ENCODE peak calls at places on chromosomes 16 and 17, in six cellular contexts. K is IMR-90, O is H1, R is mesenchymal stem cell, Y is neuronal stem cell, I is trophoblast cell. V is an unnamed sample.

GRCh38 chr17:57552114-57552601 is 192.9 kb downstream of the CCDC182 start:
- DNase-seq in K (no peak), O (peak; percentile 82), R (peak; percentile 57), Y (no peak), I (no peak), V (peak; percentile 82)

GRCh38 chr16:47884131-47884725 is 271.6 kb downstream of the ABCC12 start:
- DNase-seq in K (no peak), O (no peak), R (no peak), Y (no peak), I (no peak), V (peak; percentile 88)

GRCh38 chr16:57592591-57593003 is 35.8 kb upstream of the ADGRG1 start:
- DNase-seq in K (no peak), O (no peak), R (no peak), Y (no peak), I (no peak), V (no peak)

GRCh38 chr16:3655791-3656490 is 1.4 kb downstream of the DNASE1 start:
- DNase-seq in K (no peak), O (no peak), R (no peak), Y (no peak), I (no peak), V (no peak)

GRCh38 chr16:67663151-67663876 is 2.6 kb downstream of the PARD6A start:
- DNase-seq in K (no peak), O (peak; percentile 88), R (peak; percentile 26), Y (no peak), I (no peak), V (peak; percentile 64)

GRCh38 chr16:51374346-51374745 is 223.3 kb upstream of the SALL1 start:
- DNase-seq in K (peak; percentile 81), O (no peak), R (peak; percentile 81), Y (no peak), I (peak; percentile 26), V (no peak)

GRCh38 chr17:80909635-80910034 is 82.0 kb upstream of the CHMP6 start:
- DNase-seq in K (no peak), O (no peak), R (no peak), Y (no peak), I (no peak), V (no peak)

GRCh38 chr16:29148867-29149272 is 164.0 kb downstream of the LAT start:
- DNase-seq in K (no peak), O (no peak), R (no peak), Y (no peak), I (no peak), V (no peak)

DNA sequence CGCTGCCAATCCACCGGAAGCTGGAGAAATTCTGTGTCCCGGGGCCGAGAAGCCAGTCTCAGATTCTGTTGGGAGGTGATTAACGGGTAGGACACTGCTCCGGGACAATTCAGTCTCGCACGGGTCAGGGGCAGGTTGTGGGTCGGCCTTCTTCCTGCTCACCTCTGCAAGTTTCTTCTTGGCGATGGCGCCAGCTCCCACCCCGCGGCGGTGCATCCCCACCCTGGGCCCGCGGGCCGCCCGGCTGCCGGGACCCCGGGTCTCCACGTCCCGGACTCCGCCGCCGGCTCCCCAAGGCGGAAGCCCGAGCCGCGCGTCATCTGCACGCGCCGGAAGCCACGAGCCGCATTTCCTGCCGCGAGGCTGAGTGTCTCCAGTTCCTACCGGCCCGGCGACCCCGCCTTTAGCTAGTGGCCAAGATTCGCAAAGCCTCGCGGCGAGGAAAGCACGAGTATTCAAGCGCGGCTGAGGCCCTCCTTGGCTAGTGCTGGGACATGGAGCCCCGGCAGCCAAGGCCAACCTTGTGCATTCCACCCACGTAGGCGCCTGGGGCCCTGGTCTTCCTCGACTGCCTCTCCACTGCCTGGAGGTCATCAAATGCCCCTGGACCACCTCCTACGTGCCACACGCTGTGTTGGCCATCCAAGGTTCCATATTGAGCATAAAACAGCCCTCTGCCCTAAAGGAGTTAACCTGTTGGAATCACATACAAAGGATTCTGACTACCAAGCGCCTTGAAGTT is at the start of gene SNF8:
- DNase-seq in K (peak; percentile 88), O (peak; percentile 98), R (peak; percentile 93), Y (peak; percentile 90), I (peak; percentile 95), V (peak; percentile 97)
- H2BK5ac ChIP-seq in K (peak within 1 kb of the TSS; percentile 93), O (peak within 1 kb of the TSS; percentile 95), R (peak within 1 kb of the TSS; percentile 37), Y (peak within 1 kb of the TSS; percentile 89), I (peak within 1 kb of the TSS; percentile 81), V (peak within 1 kb of the TSS; percentile 44)

GRCh38 chr17:50764860-50765259 is 2.5 kb downstream of the ANKRD40CL start:
- DNase-seq in K (no peak), O (no peak), R (no peak), Y (no peak), I (no peak), V (no peak)
- H3K4me3 ChIP-seq in K (no peak overlapping the region), O (no peak overlapping the region), R (no peak overlapping the region), Y (no peak overlapping the region), I (no peak overlapping the region), V (no peak overlapping the region)

DNA sequence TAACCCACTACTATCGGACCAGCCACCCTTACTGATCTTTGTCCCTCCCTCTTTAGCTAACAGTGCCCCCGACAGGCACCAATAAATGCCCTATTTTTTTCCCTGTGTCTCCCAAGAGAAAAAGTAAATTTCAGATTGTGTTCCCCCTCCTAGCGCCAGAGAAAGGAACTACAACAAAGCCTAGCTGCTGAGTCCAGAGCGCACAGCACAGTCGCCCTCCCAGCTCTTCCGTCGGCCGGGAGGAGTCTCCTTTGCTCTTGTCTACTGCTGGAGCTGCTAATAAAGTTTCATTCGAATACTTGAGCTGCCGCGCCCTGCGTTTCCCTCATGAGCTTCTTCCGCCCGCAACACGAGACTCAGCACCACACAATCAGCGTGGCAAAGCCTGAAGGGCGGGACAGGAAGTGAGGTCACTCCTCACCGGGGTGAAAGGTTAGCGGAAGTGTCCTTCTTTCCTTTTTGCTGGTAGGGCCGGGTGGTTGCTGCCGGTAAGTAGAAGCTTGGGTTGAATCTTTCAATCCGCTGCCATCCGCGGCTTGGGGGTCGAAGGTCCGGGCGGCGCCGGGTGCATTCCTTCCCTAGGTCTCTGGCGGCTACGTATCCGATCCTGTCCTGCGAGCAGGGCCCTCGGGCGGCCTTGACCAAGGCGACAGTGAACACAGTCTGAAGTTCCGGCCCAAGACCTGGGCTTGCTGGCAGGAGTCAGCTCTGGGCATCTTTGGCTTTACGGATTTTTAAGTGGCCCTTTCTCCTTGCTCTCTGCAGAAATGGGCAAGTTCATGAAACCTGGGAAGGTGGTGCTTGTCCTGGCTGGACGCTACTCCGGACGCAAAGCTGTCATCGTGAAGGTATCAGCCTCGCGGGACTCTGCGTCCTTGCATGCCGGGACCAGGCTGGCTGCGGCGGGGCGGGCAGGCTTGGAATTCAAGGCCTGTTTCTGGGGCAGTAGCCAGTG is at the start of gene RPL27:
- DNase-seq in K (peak; percentile 100), O (peak; percentile 93), R (peak; percentile 100), Y (peak; percentile 98), I (peak; percentile 100), V (peak; percentile 100)
- H2BK5ac ChIP-seq in K (peak within 1 kb of the TSS; percentile 92), O (peak within 1 kb of the TSS; percentile 97), R (peak within 1 kb of the TSS; percentile 96), Y (peak within 1 kb of the TSS; percentile 85), I (peak within 1 kb of the TSS; percentile 91), V (no peak within 1 kb of the TSS)

GRCh38 chr17:15257316-15257925 is 7.7 kb downstream of the PMP22 start:
- DNase-seq in K (peak; percentile 72), O (peak; percentile 85), R (peak; percentile 76), Y (peak; percentile 62), I (peak; percentile 85), V (peak; percentile 88)
- H3K4me3 ChIP-seq in K (no peak overlapping the region), O (peak overlapping the region; percentile 21), R (peak overlapping the region; percentile 92), Y (no peak overlapping the region), I (no peak overlapping the region), V (no peak overlapping the region)

DNA sequence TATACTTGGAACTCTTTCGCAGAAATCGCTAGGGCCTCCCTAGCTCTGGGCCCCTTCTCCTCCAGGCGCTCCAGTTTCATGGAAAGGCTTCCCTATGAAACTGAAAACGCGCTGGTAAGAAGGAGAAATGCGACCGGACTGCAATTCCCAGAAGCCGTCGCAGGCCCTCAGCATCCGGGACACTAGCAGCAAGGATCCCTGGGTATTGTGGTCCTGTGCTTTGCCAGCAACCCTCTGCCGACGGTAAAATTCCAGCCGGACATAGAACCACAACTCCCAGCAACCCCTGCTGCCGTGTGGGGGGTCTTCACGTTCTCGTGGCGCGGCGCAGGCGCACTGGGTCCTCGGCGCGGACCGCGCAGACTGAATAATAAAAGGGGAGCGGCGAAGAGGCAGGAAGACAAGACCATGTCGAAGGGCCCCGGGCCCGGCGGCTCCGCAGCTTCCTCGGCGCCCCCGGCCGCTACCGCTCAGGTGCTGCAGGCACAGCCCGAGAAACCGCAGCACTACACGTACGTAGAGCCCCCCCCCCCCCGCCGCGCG is at the start of gene UNK:
- DNase-seq in K (peak; percentile 100), O (peak; percentile 97), R (peak; percentile 100), Y (peak; percentile 98), I (peak; percentile 99), V (peak; percentile 100)
- H2BK5ac ChIP-seq in K (peak within 1 kb of the TSS; percentile 96), O (peak within 1 kb of the TSS; percentile 98), R (peak within 1 kb of the TSS; percentile 94), Y (peak within 1 kb of the TSS; percentile 57), I (peak within 1 kb of the TSS; percentile 97), V (peak within 1 kb of the TSS; percentile 76)

DNA sequence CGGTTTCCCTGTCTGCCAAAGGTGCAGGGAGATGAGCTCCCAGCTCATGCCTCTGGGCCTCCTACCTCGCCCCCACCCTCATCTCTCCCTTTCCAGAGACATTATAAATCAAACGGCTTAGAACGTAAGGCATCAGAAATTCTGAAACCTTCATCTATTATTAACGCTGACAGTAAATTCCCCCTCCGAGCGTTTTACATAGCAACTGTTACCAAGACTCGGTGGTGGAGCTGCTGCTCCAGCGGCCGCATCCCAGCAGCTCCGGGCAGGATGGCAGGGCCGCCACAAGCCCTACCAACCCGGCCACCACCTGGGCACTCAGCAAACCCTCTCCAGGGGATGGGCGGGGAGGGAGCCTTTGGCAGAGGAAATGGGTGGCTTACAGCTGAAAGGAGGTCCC is 76.7 kb downstream of the RAI1 start:
- DNase-seq in K (no peak), O (no peak), R (no peak), Y (no peak), I (no peak), V (no peak)
- H3K4me3 ChIP-seq in K (no peak overlapping the region), O (no peak overlapping the region), R (no peak overlapping the region), Y (no peak overlapping the region), I (no peak overlapping the region), V (no peak overlapping the region)

DNA sequence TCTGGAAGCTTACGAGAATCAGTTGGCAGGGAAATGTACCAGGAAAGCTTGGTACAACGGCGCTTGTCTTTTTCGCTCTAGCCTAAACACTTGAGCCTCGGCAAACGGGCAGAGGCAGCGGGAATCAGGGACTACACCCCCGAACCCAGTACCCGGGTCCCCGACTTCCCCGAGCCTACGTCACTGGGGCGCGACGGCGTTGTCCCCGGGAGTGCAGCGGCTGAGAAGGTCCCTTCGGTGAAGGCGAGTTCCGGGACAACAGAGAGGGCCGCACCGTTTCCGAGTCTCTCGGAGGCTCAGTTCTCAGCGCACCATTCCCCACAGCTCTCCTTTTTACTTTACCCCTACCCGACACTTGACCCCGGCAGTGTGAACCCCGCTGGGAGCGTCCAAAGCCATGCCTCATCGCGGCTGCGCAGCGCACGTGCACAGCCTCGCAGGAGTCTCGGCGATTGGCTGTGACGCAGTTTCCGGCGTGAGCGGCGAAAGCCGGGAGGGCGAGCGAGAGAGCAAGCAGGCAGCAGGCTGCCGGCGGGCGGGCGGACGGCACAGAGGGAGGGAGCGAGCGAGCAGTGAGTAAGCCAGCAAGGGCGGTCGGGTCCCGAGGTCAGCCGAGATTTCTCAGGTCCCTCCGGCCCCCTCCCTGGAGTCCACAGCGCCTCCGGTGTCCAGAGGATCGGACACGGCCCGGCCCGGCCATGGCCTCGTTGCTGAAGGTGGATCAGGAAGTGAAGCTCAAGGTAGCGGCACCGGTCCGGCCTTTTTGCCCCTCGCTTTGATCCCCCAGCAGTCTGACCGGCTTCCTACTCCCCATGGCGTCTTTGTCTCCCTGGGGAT is at the start of gene PSME3:
- DNase-seq in K (peak; percentile 85), O (peak; percentile 96), R (peak; percentile 93), Y (peak; percentile 85), I (peak; percentile 95), V (peak; percentile 95)
- H2BK5ac ChIP-seq in K (peak within 1 kb of the TSS; percentile 69), O (peak within 1 kb of the TSS; percentile 99), R (peak within 1 kb of the TSS; percentile 10), Y (peak within 1 kb of the TSS; percentile 71), I (peak within 1 kb of the TSS; percentile 35), V (peak within 1 kb of the TSS; percentile 72)

GRCh38 chr16:14436410-14436955 is 193.6 kb downstream of the PARN start:
- DNase-seq in K (no peak), O (no peak), R (no peak), Y (no peak), I (no peak), V (no peak)
- H3K4me3 ChIP-seq in K (no peak overlapping the region), O (no peak overlapping the region), R (no peak overlapping the region), Y (no peak overlapping the region), I (no peak overlapping the region), V (no peak overlapping the region)

GRCh38 chr17:46922804-46923635 is at the start of gene GOSR2:
- DNase-seq in K (peak; percentile 86), O (peak; percentile 95), R (peak; percentile 93), Y (peak; percentile 87), I (peak; percentile 89), V (peak; percentile 94)
- H2BK5ac ChIP-seq in K (peak within 1 kb of the TSS; percentile 99), O (peak within 1 kb of the TSS; percentile 100), R (peak within 1 kb of the TSS; percentile 99), Y (peak within 1 kb of the TSS; percentile 95), I (peak within 1 kb of the TSS; percentile 90), V (peak within 1 kb of the TSS; percentile 86)

V was measured in mesendoderm.